ENCODE peak calls at places on chromosomes 4 and X, in eight cellular contexts. X is GM12864, W is MG63, Z is OCI-LY7, P is endothelial cell of umbilical vein, F is mucosa of descending colon, G is NB4, B is tibial artery. T is an unnamed sample.

GRCh38 chr4:148216866-148217814 is 225.1 kb downstream of the NR3C2 start:
- DNase-seq in W (no peak), B (no peak), X (peak; percentile 24), G (no peak), F (peak; percentile 32), P (peak; percentile 20), Z (peak; percentile 23), T (peak; percentile 26)

GRCh38 chr4:80197601-80198444 is 520 bp downstream of the PRDM8 start:
- DNase-seq in X (no peak), P (peak; percentile 39), B (no peak), F (no peak), G (no peak), W (peak; percentile 43), Z (no peak), T (no peak)

GRCh38 chrX:38313190-38313589 is 14.1 kb downstream of the RPGR start:
- DNase-seq in Z (no peak), P (no peak), F (no peak), B (no peak), G (no peak), X (no peak), W (no peak), T (no peak)

GRCh38 chr4:134126955-134127354 is 74.6 kb downstream of the PABPC4L start:
- DNase-seq in G (no peak), X (no peak), Z (no peak), B (peak; percentile 25), F (no peak), P (no peak), W (no peak), T (no peak)

GRCh38 chrX:103446665-103447302 is 70.4 kb downstream of the BEX3 start:
- DNase-seq in G (no peak), P (no peak), Z (no peak), B (no peak), W (no peak), X (no peak), F (no peak), T (no peak)

GRCh38 chrX:20224814-20225487 is 41.8 kb downstream of the RPS6KA3 start:
- DNase-seq in G (no peak), W (no peak), B (no peak), Z (peak; percentile 3), F (no peak), P (no peak), X (no peak), T (peak; percentile 80)

GRCh38 chrX:66919280-66919832 is 280.5 kb upstream of the EDA2R start:
- DNase-seq in G (no peak), P (no peak), F (peak; percentile 19), X (no peak), Z (no peak), W (peak; percentile 59), B (no peak), T (no peak)

GRCh38 chr4:112145820-112146813 is 863 bp downstream of the FAM241A start:
- DNase-seq in B (peak; percentile 72), F (peak; percentile 52), X (peak; percentile 45), W (peak; percentile 45), G (peak; percentile 68), P (peak; percentile 70), Z (peak; percentile 61), T (peak; percentile 77)

GRCh38 chrX:119853449-119853848 is 686 bp upstream of the UPF3B start:
- DNase-seq in B (no peak), Z (no peak), G (no peak), X (no peak), P (no peak), F (peak; percentile 27), W (no peak), T (no peak)

GRCh38 chr4:52566136-52567031 is 92.7 kb downstream of the USP46 start:
- DNase-seq in P (no peak), X (no peak), B (no peak), G (no peak), F (no peak), W (no peak), Z (no peak), T (no peak)

GRCh38 chrX:19955306-19955705 is 35.6 kb downstream of the BCLAF3 start:
- DNase-seq in B (no peak), F (no peak), Z (no peak), G (no peak), W (no peak), P (no peak), X (no peak), T (no peak)

GRCh38 chr4:13821522-13821921 is 194.0 kb upstream of the BOD1L1 start:
- DNase-seq in G (peak; percentile 7), X (no peak), Z (no peak), B (no peak), P (no peak), W (no peak), F (no peak), T (no peak)

GRCh38 chr4:141132689-141133145 is 552 bp downstream of the RNF150 start:
- DNase-seq in X (no peak), G (no peak), W (peak; percentile 45), F (peak; percentile 5), Z (no peak), P (no peak), B (peak; percentile 70), T (no peak)

GRCh38 chrX:9646471-9647038 is 119.1 kb downstream of the GPR143 start:
- DNase-seq in G (no peak), F (no peak), W (no peak), P (peak; percentile 10), B (no peak), Z (no peak), X (no peak), T (no peak)

GRCh38 chr4:55884093-55884850 is 30.8 kb downstream of the EXOC1 start:
- DNase-seq in Z (no peak), F (no peak), B (no peak), G (no peak), X (no peak), P (no peak), W (no peak), T (no peak)

GRCh38 chrX:19195243-19195610 is 73.0 kb upstream of the ADGRG2 start:
- DNase-seq in X (no peak), W (no peak), B (no peak), F (no peak), P (no peak), Z (no peak), G (no peak), T (peak; percentile 35)

GRCh38 chr4:137387924-137388323 is 144.4 kb downstream of the PCDH18 start:
- DNase-seq in P (peak; percentile 59), W (no peak), F (no peak), X (no peak), G (no peak), Z (no peak), B (no peak), T (no peak)

GRCh38 chr4:32147446-32148064 is 1427.4 kb downstream of the PCDH7 start:
- DNase-seq in P (no peak), W (no peak), X (no peak), Z (no peak), F (no peak), B (no peak), G (no peak), T (no peak)

GRCh38 chr4:66574145-66574978 is 904.1 kb upstream of the EPHA5 start:
- DNase-seq in G (no peak), X (no peak), Z (no peak), B (no peak), F (no peak), W (no peak), P (no peak), T (no peak)
- H3K4me3 ChIP-seq in G (no peak overlapping the region), X (no peak overlapping the region), Z (no peak overlapping the region), B (no peak overlapping the region), F (no peak overlapping the region), W (no peak overlapping the region), P (no peak overlapping the region), T (no peak overlapping the region)

DNA sequence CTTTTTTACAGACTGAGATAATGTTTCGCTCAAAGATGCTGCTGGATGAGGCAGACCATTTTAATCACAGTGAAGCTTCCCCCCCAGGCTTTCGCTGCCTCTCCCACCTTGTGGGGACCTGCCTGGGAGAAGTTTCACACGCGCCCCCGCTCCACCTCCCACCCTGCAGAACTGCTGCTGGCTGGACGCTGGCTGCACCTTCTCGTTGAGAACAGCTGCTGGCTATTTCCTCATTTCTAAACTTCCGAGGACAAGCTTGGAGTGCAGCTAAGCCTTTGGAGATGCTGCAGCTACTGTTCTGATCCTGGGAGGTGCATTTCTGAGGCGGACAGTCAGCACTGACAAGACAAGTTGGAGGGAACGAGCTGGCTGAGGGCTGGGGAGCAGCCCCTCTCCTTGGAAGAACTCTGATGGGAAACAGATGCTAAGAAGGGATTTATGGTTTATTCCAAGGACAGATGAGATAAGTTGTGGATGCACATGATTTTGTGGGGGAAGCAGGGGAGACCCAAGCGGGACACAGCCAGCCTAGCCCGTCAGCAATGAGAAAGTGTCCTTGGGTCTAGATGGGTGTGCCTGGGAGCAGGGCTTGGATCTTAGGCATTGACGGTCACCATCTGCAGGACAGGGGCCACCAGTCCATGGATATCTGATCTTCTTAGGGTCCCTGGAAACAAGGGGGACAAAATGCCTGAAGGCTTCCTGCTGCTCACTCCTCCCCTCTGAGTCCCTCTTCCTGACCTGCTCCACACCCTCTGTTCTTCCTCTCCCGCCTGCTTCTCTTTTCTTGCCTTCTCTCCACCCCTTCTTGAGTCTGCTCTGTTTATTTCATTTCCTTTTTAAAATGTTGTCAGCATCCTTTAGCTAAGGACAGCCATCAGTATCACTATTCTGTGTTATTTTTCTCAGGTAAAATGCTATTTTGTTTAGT is 298.2 kb downstream of the RAPGEF2 start:
- DNase-seq in W (no peak), P (no peak), F (no peak), Z (no peak), B (no peak), X (no peak), G (peak; percentile 3), T (no peak)
- H3K4me3 ChIP-seq in W (no peak overlapping the region), P (no peak overlapping the region), F (no peak overlapping the region), Z (no peak overlapping the region), B (peak overlapping the region; percentile 36), X (no peak overlapping the region), G (no peak overlapping the region), T (no peak overlapping the region)

GRCh38 chrX:106168107-106168506 is at the start of gene PWWP3B:
- DNase-seq in P (no peak), B (no peak), G (no peak), X (no peak), W (no peak), F (peak; percentile 41), Z (no peak), T (no peak)
- H3K4me3 ChIP-seq in P (no peak within 1 kb of the TSS), B (no peak within 1 kb of the TSS), G (no peak within 1 kb of the TSS), X (no peak within 1 kb of the TSS), W (no peak within 1 kb of the TSS), F (no peak within 1 kb of the TSS), Z (no peak within 1 kb of the TSS), T (no peak within 1 kb of the TSS)

GRCh38 chrX:122119361-122119760 is 1064.7 kb upstream of the GRIA3 start:
- DNase-seq in Z (no peak), G (no peak), X (no peak), W (no peak), B (no peak), P (no peak), F (no peak), T (no peak)
- H3K4me3 ChIP-seq in Z (no peak overlapping the region), G (no peak overlapping the region), X (no peak overlapping the region), W (no peak overlapping the region), B (no peak overlapping the region), P (no peak overlapping the region), F (no peak overlapping the region), T (no peak overlapping the region)

GRCh38 chrX:135050603-135051002 is 1.3 kb downstream of the RTL8A start:
- DNase-seq in Z (no peak), P (no peak), W (no peak), B (no peak), F (no peak), G (no peak), X (no peak), T (no peak)
- H3K4me3 ChIP-seq in Z (no peak overlapping the region), P (peak overlapping the region; percentile 59), W (peak overlapping the region; percentile 61), B (peak overlapping the region; percentile 68), F (no peak overlapping the region), G (peak overlapping the region; percentile 65), X (no peak overlapping the region), T (no peak overlapping the region)